ENCODE peak calls at places on chromosome 3, in five cellular contexts. J is ascending aorta, Z is stomach, F is mammary epithelial cell, H is uterus. I is an unnamed sample. For H3K4me1, the result is how much of the 10 kb centered on the place peaks cover.

GRCh38 chr3:150367771-150368170 is 40.3 kb upstream of the TSC22D2 start:
- DNase-seq in J (no peak), Z (no peak), F (no peak), H (no peak), I (no peak)

GRCh38 chr3:153257673-153258351 is 95.8 kb downstream of the RAP2B start:
- DNase-seq in J (no peak), Z (no peak), F (no peak), H (no peak), I (no peak)

GRCh38 chr3:159260049-159260662 is 458.3 kb downstream of the MFSD1 start:
- DNase-seq in J (no peak), Z (no peak), F (peak), H (peak), I (peak)

GRCh38 chr3:126438746-126439145 is 36.9 kb downstream of the ZXDC start:
- DNase-seq in J (no peak), Z (peak), F (no peak), H (no peak), I (no peak)

GRCh38 chr3:27090265-27091041 is 278.7 kb downstream of the NEK10 start:
- DNase-seq in J (no peak), Z (no peak), F (no peak), H (no peak), I (no peak)

GRCh38 chr3:195224156-195224979 is 46.6 kb downstream of the XXYLT1 start:
- DNase-seq in J (no peak), Z (peak), F (no peak), H (peak), I (no peak)

GRCh38 chr3:151377768-151378385 is 6.7 kb downstream of the P2RY12 start:
- DNase-seq in J (no peak), Z (no peak), F (no peak), H (no peak), I (no peak)

GRCh38 chr3:4413467-4413866 is 53.6 kb downstream of the SUMF1 start:
- DNase-seq in J (no peak), Z (no peak), F (peak), H (no peak), I (no peak)

GRCh38 chr3:158458464-158458863 is 112.5 kb upstream of the MLF1 start:
- DNase-seq in J (no peak), Z (no peak), F (peak), H (no peak), I (no peak)

GRCh38 chr3:27146786-27147185 is 222.4 kb downstream of the NEK10 start:
- DNase-seq in J (no peak), Z (no peak), F (no peak), H (no peak), I (no peak)

GRCh38 chr3:169218314-169218983 is 445.1 kb downstream of the MECOM start:
- DNase-seq in J (no peak), Z (peak), F (peak), H (peak), I (peak)

GRCh38 chr3:184485906-184486305 is 75.7 kb upstream of the EPHB3 start:
- DNase-seq in J (no peak), Z (no peak), F (no peak), H (no peak), I (no peak)

GRCh38 chr3:159619341-159619885 is 369.2 kb upstream of the IL12A start:
- DNase-seq in J (no peak), Z (no peak), F (no peak), H (no peak), I (no peak)

GRCh38 chr3:67646586-67647234 is 7.7 kb downstream of the SUCLG2 start:
- DNase-seq in J (no peak), Z (no peak), F (no peak), H (no peak), I (no peak)

GRCh38 chr3:21914451-21914850 is 163.4 kb upstream of the ZNF385D start:
- DNase-seq in J (no peak), Z (no peak), F (no peak), H (no peak), I (no peak)
- H3K4me1 ChIP-seq in J (under half), Z (under half), F (under half), H (under half), I (under half)

GRCh38 chr3:12444582-12445468 is 39.5 kb upstream of the TSEN2 start:
- DNase-seq in J (no peak), Z (peak), F (peak), H (no peak), I (no peak)
- H3K4me1 ChIP-seq in J (under half), Z (under half), F (under half), H (under half), I (under half)

GRCh38 chr3:53590606-53591005 is 96.2 kb downstream of the CACNA1D start:
- DNase-seq in J (no peak), Z (no peak), F (no peak), H (no peak), I (no peak)

GRCh38 chr3:53588122-53588521 is 93.7 kb downstream of the CACNA1D start:
- DNase-seq in J (no peak), Z (no peak), F (peak), H (no peak), I (no peak)

GRCh38 chr3:53589201-53589600 is 94.8 kb downstream of the CACNA1D start:
- DNase-seq in J (no peak), Z (no peak), F (no peak), H (no peak), I (no peak)

GRCh38 chr3:53591646-53592045 is 97.2 kb downstream of the CACNA1D start:
- DNase-seq in J (no peak), Z (no peak), F (no peak), H (no peak), I (peak)

GRCh38 chr3:53589806-53590205 is 95.4 kb downstream of the CACNA1D start:
- DNase-seq in J (no peak), Z (no peak), F (no peak), H (no peak), I (no peak)
- H3K4me1 ChIP-seq in J (under half), Z (under half), F (under half), H (under half), I (under half)

DNA sequence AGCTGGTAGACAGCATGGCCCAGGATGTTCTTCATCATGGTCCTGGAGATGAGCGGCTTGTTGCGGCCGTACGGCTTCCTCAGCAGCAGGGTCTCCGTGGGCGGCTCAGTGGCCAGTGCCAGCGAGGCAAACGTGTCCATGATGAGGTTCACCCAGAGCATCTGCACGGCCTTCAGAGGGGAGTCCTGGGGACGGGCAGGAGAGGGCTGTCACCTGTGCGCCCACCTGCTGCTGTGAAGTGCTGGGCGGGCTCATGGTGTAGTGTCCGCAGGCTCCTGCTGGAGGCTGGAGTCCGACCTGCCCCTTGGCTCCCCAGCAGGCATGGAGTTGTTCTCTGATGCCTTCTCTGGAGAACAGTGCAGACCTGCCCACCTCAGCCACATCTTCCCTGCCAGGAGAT is 21.9 kb upstream of the SEC13 start:
- DNase-seq in J (no peak), Z (no peak), F (no peak), H (no peak), I (no peak)
- H3K4me1 ChIP-seq in J (under half), Z (under half), F (under half), H (under half), I (under half)

DNA sequence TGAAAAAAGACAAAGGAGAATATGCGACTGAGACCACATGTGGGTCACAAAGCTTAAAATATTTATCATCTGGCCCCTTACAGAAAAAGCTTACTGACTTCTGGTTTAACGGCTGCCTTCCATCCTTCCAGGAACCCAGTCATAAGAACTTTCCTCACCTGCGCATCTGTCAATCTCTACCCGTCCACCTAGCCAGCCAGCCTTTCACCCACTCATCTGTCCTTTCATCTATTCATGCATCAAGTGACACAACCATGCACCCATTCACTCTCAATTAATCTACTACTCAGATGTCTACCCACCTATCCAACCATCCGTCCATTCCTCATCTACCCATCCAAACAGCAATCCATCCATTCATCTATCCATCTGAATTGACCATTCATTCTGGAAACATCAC is 64.2 kb upstream of the NR2C2 start:
- DNase-seq in J (no peak), Z (no peak), F (no peak), H (no peak), I (no peak)
- H3K4me1 ChIP-seq in J (under half), Z (under half), F (under half), H (under half), I (under half)

GRCh38 chr3:66404903-66405700 is 95.7 kb downstream of the LRIG1 start:
- DNase-seq in J (no peak), Z (no peak), F (no peak), H (no peak), I (no peak)

GRCh38 chr3:66402596-66403267 is 98.1 kb downstream of the LRIG1 start:
- DNase-seq in J (no peak), Z (no peak), F (no peak), H (peak), I (peak)

GRCh38 chr3:66403268-66403990 is 97.4 kb downstream of the LRIG1 start:
- DNase-seq in J (no peak), Z (no peak), F (no peak), H (no peak), I (no peak)

GRCh38 chr3:66405701-66406091 is 95.1 kb downstream of the LRIG1 start:
- DNase-seq in J (peak), Z (no peak), F (no peak), H (no peak), I (no peak)

DNA sequence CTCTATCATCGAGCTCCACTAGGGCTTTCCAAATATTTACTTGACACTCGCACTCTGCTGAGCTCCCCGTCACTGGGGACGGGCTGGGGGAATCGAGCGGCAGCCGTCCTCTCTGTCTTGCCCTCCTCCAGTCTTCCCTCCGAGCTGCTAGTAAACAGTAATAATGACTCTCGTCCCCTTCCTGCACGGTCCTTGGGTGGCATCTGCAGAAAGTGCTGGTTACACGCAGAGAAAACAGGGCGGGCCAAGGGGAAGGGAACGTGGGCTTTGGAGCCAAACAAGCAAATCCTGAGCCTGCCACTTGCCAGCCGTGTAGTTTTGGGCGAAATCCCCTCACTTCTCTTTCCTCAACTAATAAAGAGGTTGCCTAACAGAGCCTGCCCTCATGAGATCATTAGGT is 96.6 kb downstream of the LRIG1 start:
- DNase-seq in J (no peak), Z (no peak), F (no peak), H (no peak), I (no peak)
- H3K4me1 ChIP-seq in J (half or more), Z (half or more), F (under half), H (under half), I (under half)

GRCh38 chr3:79016587-79017380 is 751.0 kb downstream of the ROBO1 start:
- DNase-seq in J (no peak), Z (no peak), F (peak), H (no peak), I (no peak)

GRCh38 chr3:79018671-79019136 is 749.1 kb downstream of the ROBO1 start:
- DNase-seq in J (no peak), Z (peak), F (peak), H (peak), I (peak)

GRCh38 chr3:79012946-79013362 is 754.8 kb downstream of the ROBO1 start:
- DNase-seq in J (no peak), Z (no peak), F (no peak), H (no peak), I (no peak)

GRCh38 chr3:79012530-79012913 is 755.3 kb downstream of the ROBO1 start:
- DNase-seq in J (no peak), Z (no peak), F (no peak), H (no peak), I (no peak)

GRCh38 chr3:79015854-79016253 is 751.9 kb downstream of the ROBO1 start:
- DNase-seq in J (no peak), Z (no peak), F (no peak), H (no peak), I (no peak)
- H3K4me1 ChIP-seq in J (under half), Z (under half), F (under half), H (under half), I (under half)

GRCh38 chr3:49722896-49723295 is 855 bp downstream of the GMPPB start:
- DNase-seq in J (no peak), Z (no peak), F (no peak), H (peak), I (no peak)
- H3K4me1 ChIP-seq in J (under half), Z (half or more), F (under half), H (under half), I (under half)

GRCh38 chr3:191343115-191343514 is 12.8 kb upstream of the UTS2B start:
- DNase-seq in J (no peak), Z (no peak), F (no peak), H (no peak), I (no peak)
- H3K4me1 ChIP-seq in J (under half), Z (half or more), F (under half), H (under half), I (under half)